ENCODE peak calls at places on chromosomes 5 and 9, in ten cellular contexts. One of them, this sample, is unnamed.

GRCh38 chr5:10690460-10690859 is 70.6 kb downstream of the DAP start:
- DNase-seq in fibroblast of mammary gland: no peak
- DNase-seq in mesenchymal stem cell: no peak
- DNase-seq in heart right ventricle: no peak
- DNase-seq in lower lobe of right lung: no peak
- DNase-seq in lower leg skin: no peak
- DNase-seq in brain microvascular endothelial cell: no peak
- DNase-seq in astrocyte: peak; percentile 97
- DNase-seq in sigmoid colon: no peak
- DNase-seq in CD4-positive, CD25-positive, alpha-beta regulatory T cell: no peak
- DNase-seq in this sample: no peak

GRCh38 chr5:31119938-31120641 is 73.4 kb upstream of the CDH6 start:
- DNase-seq in mesenchymal stem cell: no peak
- DNase-seq in astrocyte: peak; percentile 62
- DNase-seq in heart right ventricle: no peak
- DNase-seq in lower lobe of right lung: no peak
- DNase-seq in brain microvascular endothelial cell: no peak
- DNase-seq in lower leg skin: no peak
- DNase-seq in CD4-positive, CD25-positive, alpha-beta regulatory T cell: no peak
- DNase-seq in sigmoid colon: no peak
- DNase-seq in fibroblast of mammary gland: peak; percentile 1
- DNase-seq in this sample: no peak

GRCh38 chr5:81994679-81995078 is 22.9 kb downstream of the ATG10 start:
- DNase-seq in lower leg skin: no peak
- DNase-seq in mesenchymal stem cell: no peak
- DNase-seq in fibroblast of mammary gland: peak; percentile 41
- DNase-seq in astrocyte: peak; percentile 25
- DNase-seq in heart right ventricle: no peak
- DNase-seq in brain microvascular endothelial cell: no peak
- DNase-seq in sigmoid colon: no peak
- DNase-seq in lower lobe of right lung: no peak
- DNase-seq in CD4-positive, CD25-positive, alpha-beta regulatory T cell: no peak
- DNase-seq in this sample: no peak

GRCh38 chr5:135230326-135230925 is 168.6 kb downstream of the MACROH2A1 start:
- DNase-seq in CD4-positive, CD25-positive, alpha-beta regulatory T cell: no peak
- DNase-seq in mesenchymal stem cell: peak; percentile 78
- DNase-seq in lower lobe of right lung: peak; percentile 76
- DNase-seq in astrocyte: peak; percentile 75
- DNase-seq in brain microvascular endothelial cell: peak; percentile 66
- DNase-seq in fibroblast of mammary gland: peak; percentile 84
- DNase-seq in sigmoid colon: peak; percentile 90
- DNase-seq in heart right ventricle: no peak
- DNase-seq in lower leg skin: no peak
- DNase-seq in this sample: no peak

GRCh38 chr9:34987160-34988040 is 2.1 kb upstream of the DNAJB5 start:
- DNase-seq in astrocyte: no peak
- DNase-seq in heart right ventricle: no peak
- DNase-seq in mesenchymal stem cell: no peak
- DNase-seq in sigmoid colon: no peak
- DNase-seq in brain microvascular endothelial cell: no peak
- DNase-seq in lower leg skin: no peak
- DNase-seq in lower lobe of right lung: no peak
- DNase-seq in fibroblast of mammary gland: peak; percentile 52
- DNase-seq in CD4-positive, CD25-positive, alpha-beta regulatory T cell: no peak
- DNase-seq in this sample: peak; percentile 71

GRCh38 chr5:620152-620551 is 8.0 kb downstream of the CEP72 start:
- DNase-seq in brain microvascular endothelial cell: no peak
- DNase-seq in sigmoid colon: peak; percentile 44
- DNase-seq in lower leg skin: peak; percentile 42
- DNase-seq in CD4-positive, CD25-positive, alpha-beta regulatory T cell: no peak
- DNase-seq in mesenchymal stem cell: no peak
- DNase-seq in heart right ventricle: no peak
- DNase-seq in lower lobe of right lung: peak; percentile 31
- DNase-seq in fibroblast of mammary gland: no peak
- DNase-seq in astrocyte: no peak
- DNase-seq in this sample: no peak

GRCh38 chr9:32395483-32396216 is 11.2 kb downstream of the ACO1 start:
- DNase-seq in CD4-positive, CD25-positive, alpha-beta regulatory T cell: no peak
- DNase-seq in fibroblast of mammary gland: peak; percentile 97
- DNase-seq in sigmoid colon: peak; percentile 78
- DNase-seq in lower leg skin: no peak
- DNase-seq in lower lobe of right lung: no peak
- DNase-seq in brain microvascular endothelial cell: peak; percentile 93
- DNase-seq in heart right ventricle: peak; percentile 50
- DNase-seq in astrocyte: peak; percentile 92
- DNase-seq in mesenchymal stem cell: peak; percentile 89
- DNase-seq in this sample: no peak

GRCh38 chr5:133273661-133274596 is 222.1 kb downstream of the HSPA4 start:
- DNase-seq in CD4-positive, CD25-positive, alpha-beta regulatory T cell: no peak
- DNase-seq in lower lobe of right lung: no peak
- DNase-seq in sigmoid colon: no peak
- DNase-seq in brain microvascular endothelial cell: peak; percentile 53
- DNase-seq in fibroblast of mammary gland: peak; percentile 81
- DNase-seq in astrocyte: peak; percentile 56
- DNase-seq in heart right ventricle: peak; percentile 10
- DNase-seq in mesenchymal stem cell: peak; percentile 21
- DNase-seq in lower leg skin: no peak
- DNase-seq in this sample: no peak

GRCh38 chr9:134304712-134305111 is 21.5 kb upstream of the RXRA start:
- DNase-seq in astrocyte: no peak
- DNase-seq in sigmoid colon: no peak
- DNase-seq in heart right ventricle: no peak
- DNase-seq in mesenchymal stem cell: no peak
- DNase-seq in lower lobe of right lung: peak; percentile 13
- DNase-seq in CD4-positive, CD25-positive, alpha-beta regulatory T cell: no peak
- DNase-seq in lower leg skin: no peak
- DNase-seq in fibroblast of mammary gland: no peak
- DNase-seq in brain microvascular endothelial cell: no peak
- DNase-seq in this sample: no peak

GRCh38 chr5:154278172-154278571 is 87.6 kb downstream of the GALNT10 start:
- DNase-seq in brain microvascular endothelial cell: no peak
- DNase-seq in CD4-positive, CD25-positive, alpha-beta regulatory T cell: no peak
- DNase-seq in sigmoid colon: no peak
- DNase-seq in astrocyte: peak; percentile 77
- DNase-seq in mesenchymal stem cell: no peak
- DNase-seq in heart right ventricle: no peak
- DNase-seq in lower lobe of right lung: no peak
- DNase-seq in fibroblast of mammary gland: no peak
- DNase-seq in lower leg skin: no peak
- DNase-seq in this sample: no peak

GRCh38 chr9:129464972-129465833 is 155.7 kb downstream of the C9orf50 start:
- DNase-seq in brain microvascular endothelial cell: no peak
- DNase-seq in heart right ventricle: peak; percentile 46
- DNase-seq in lower lobe of right lung: no peak
- DNase-seq in fibroblast of mammary gland: peak; percentile 67
- DNase-seq in lower leg skin: no peak
- DNase-seq in CD4-positive, CD25-positive, alpha-beta regulatory T cell: no peak
- DNase-seq in mesenchymal stem cell: peak; percentile 41
- DNase-seq in sigmoid colon: peak; percentile 81
- DNase-seq in astrocyte: peak; percentile 71
- DNase-seq in this sample: no peak

GRCh38 chr5:167030500-167031120 is 1260.8 kb upstream of the WWC1 start:
- DNase-seq in mesenchymal stem cell: no peak
- DNase-seq in brain microvascular endothelial cell: no peak
- DNase-seq in CD4-positive, CD25-positive, alpha-beta regulatory T cell: no peak
- DNase-seq in heart right ventricle: no peak
- DNase-seq in lower lobe of right lung: no peak
- DNase-seq in fibroblast of mammary gland: peak; percentile 4
- DNase-seq in astrocyte: no peak
- DNase-seq in sigmoid colon: no peak
- DNase-seq in lower leg skin: no peak
- DNase-seq in this sample: no peak

GRCh38 chr5:140038373-140038957 is 4.6 kb downstream of the NRG2 start:
- DNase-seq in mesenchymal stem cell: peak; percentile 56
- DNase-seq in brain microvascular endothelial cell: no peak
- DNase-seq in lower lobe of right lung: no peak
- DNase-seq in lower leg skin: no peak
- DNase-seq in CD4-positive, CD25-positive, alpha-beta regulatory T cell: no peak
- DNase-seq in astrocyte: no peak
- DNase-seq in sigmoid colon: no peak
- DNase-seq in heart right ventricle: no peak
- DNase-seq in fibroblast of mammary gland: peak; percentile 31
- DNase-seq in this sample: no peak

DNA sequence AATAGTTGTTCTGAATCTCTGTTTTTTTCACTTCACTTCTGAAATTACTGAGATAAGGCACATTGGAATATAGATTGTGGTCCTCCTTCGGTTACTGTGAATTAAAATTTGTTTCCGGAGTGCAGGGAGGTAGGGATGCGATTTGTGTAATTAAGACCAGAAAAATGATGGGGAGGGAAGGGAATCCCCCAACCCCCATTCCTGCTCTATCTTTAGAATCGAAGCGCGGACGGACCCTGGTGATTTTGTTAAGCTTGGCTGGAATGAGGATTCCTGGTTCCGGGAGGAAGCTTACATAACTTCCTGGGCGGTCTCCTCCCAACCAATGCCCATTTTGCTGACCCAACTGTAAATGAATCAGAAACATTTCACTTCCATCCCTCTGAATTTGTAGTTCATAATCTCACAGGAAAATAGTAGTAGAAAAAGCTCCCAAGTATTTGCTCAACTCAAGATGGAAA is 220.1 kb upstream of the MSX2 start:
- DNase-seq in astrocyte: peak; percentile 16
- DNase-seq in lower leg skin: no peak
- DNase-seq in lower lobe of right lung: no peak
- DNase-seq in sigmoid colon: no peak
- DNase-seq in CD4-positive, CD25-positive, alpha-beta regulatory T cell: no peak
- DNase-seq in fibroblast of mammary gland: no peak
- DNase-seq in mesenchymal stem cell: no peak
- DNase-seq in brain microvascular endothelial cell: no peak
- DNase-seq in heart right ventricle: no peak
- DNase-seq in this sample: no peak
- H3K4me3 ChIP-seq in astrocyte: no peak overlapping the region
- H3K4me3 ChIP-seq in lower leg skin: no peak overlapping the region
- H3K4me3 ChIP-seq in lower lobe of right lung: no peak overlapping the region
- H3K4me3 ChIP-seq in sigmoid colon: no peak overlapping the region
- H3K4me3 ChIP-seq in CD4-positive, CD25-positive, alpha-beta regulatory T cell: no peak overlapping the region
- H3K4me3 ChIP-seq in fibroblast of mammary gland: no peak overlapping the region
- H3K4me3 ChIP-seq in mesenchymal stem cell: no peak overlapping the region
- H3K4me3 ChIP-seq in brain microvascular endothelial cell: no peak overlapping the region
- H3K4me3 ChIP-seq in heart right ventricle: no peak overlapping the region
- H3K4me3 ChIP-seq in this sample: no peak overlapping the region

DNA sequence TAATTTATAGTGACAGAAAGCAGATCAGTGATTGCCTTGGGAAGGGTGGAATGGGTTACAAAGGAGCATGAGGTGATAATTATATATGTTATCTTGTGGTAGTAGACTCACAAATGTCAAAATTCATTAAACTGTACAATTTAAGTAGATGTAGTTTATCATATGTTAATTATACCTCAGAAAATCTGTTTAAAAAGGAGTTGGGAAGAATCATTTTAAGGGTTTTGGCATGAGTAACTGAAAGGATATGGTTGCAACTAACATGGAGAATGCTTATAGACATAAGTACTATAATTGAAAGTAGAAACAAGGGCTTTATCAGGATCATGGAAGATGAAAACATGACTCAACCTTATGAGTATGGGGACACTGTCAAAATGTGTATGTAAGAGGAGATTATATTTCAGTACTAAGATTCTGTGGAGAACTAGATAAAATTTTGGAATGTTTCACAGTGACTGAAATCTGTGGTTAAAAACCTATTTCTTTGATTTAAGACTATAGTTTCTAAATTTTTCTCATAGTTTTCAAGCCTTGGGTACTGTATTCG is 73.2 kb downstream of the FCHO2 start:
- DNase-seq in lower lobe of right lung: no peak
- DNase-seq in CD4-positive, CD25-positive, alpha-beta regulatory T cell: no peak
- DNase-seq in heart right ventricle: no peak
- DNase-seq in astrocyte: peak; percentile 39
- DNase-seq in mesenchymal stem cell: no peak
- DNase-seq in fibroblast of mammary gland: peak; percentile 9
- DNase-seq in brain microvascular endothelial cell: peak; percentile 16
- DNase-seq in sigmoid colon: no peak
- DNase-seq in lower leg skin: no peak
- DNase-seq in this sample: no peak
- H3K4me3 ChIP-seq in lower lobe of right lung: no peak overlapping the region
- H3K4me3 ChIP-seq in CD4-positive, CD25-positive, alpha-beta regulatory T cell: no peak overlapping the region
- H3K4me3 ChIP-seq in heart right ventricle: no peak overlapping the region
- H3K4me3 ChIP-seq in astrocyte: no peak overlapping the region
- H3K4me3 ChIP-seq in mesenchymal stem cell: no peak overlapping the region
- H3K4me3 ChIP-seq in fibroblast of mammary gland: no peak overlapping the region
- H3K4me3 ChIP-seq in brain microvascular endothelial cell: no peak overlapping the region
- H3K4me3 ChIP-seq in sigmoid colon: no peak overlapping the region
- H3K4me3 ChIP-seq in lower leg skin: no peak overlapping the region
- H3K4me3 ChIP-seq in this sample: no peak overlapping the region

GRCh38 chr5:93583799-93584530 is 943 bp downstream of the NR2F1 start:
- DNase-seq in lower lobe of right lung: peak; percentile 55
- DNase-seq in CD4-positive, CD25-positive, alpha-beta regulatory T cell: peak; percentile 54
- DNase-seq in brain microvascular endothelial cell: no peak
- DNase-seq in sigmoid colon: peak; percentile 71
- DNase-seq in fibroblast of mammary gland: peak; percentile 49
- DNase-seq in mesenchymal stem cell: peak; percentile 56
- DNase-seq in heart right ventricle: no peak
- DNase-seq in lower leg skin: no peak
- DNase-seq in astrocyte: no peak
- DNase-seq in this sample: no peak

GRCh38 chr5:93582677-93583524 is at the start of gene NR2F1:
- DNase-seq in CD4-positive, CD25-positive, alpha-beta regulatory T cell: no peak
- DNase-seq in astrocyte: peak; percentile 100
- DNase-seq in sigmoid colon: peak; percentile 94
- DNase-seq in heart right ventricle: peak; percentile 36
- DNase-seq in lower leg skin: no peak
- DNase-seq in fibroblast of mammary gland: peak; percentile 100
- DNase-seq in brain microvascular endothelial cell: peak; percentile 99
- DNase-seq in mesenchymal stem cell: peak; percentile 100
- DNase-seq in lower lobe of right lung: peak; percentile 52
- DNase-seq in this sample: no peak

GRCh38 chr5:93581738-93582414 is 857 bp upstream of the NR2F1-AS1 start:
- DNase-seq in brain microvascular endothelial cell: peak; percentile 77
- DNase-seq in lower leg skin: no peak
- DNase-seq in CD4-positive, CD25-positive, alpha-beta regulatory T cell: no peak
- DNase-seq in mesenchymal stem cell: peak; percentile 95
- DNase-seq in heart right ventricle: no peak
- DNase-seq in sigmoid colon: peak; percentile 72
- DNase-seq in fibroblast of mammary gland: peak; percentile 82
- DNase-seq in lower lobe of right lung: no peak
- DNase-seq in astrocyte: peak; percentile 90
- DNase-seq in this sample: no peak

GRCh38 chr5:93584531-93585053 is 1.6 kb downstream of the NR2F1 start:
- DNase-seq in lower leg skin: no peak
- DNase-seq in mesenchymal stem cell: no peak
- DNase-seq in fibroblast of mammary gland: no peak
- DNase-seq in sigmoid colon: no peak
- DNase-seq in lower lobe of right lung: no peak
- DNase-seq in heart right ventricle: no peak
- DNase-seq in brain microvascular endothelial cell: no peak
- DNase-seq in CD4-positive, CD25-positive, alpha-beta regulatory T cell: no peak
- DNase-seq in astrocyte: no peak
- DNase-seq in this sample: no peak

GRCh38 chr5:93583525-93583798 is 440 bp downstream of the NR2F1 start:
- DNase-seq in astrocyte: no peak
- DNase-seq in lower lobe of right lung: no peak
- DNase-seq in sigmoid colon: no peak
- DNase-seq in lower leg skin: no peak
- DNase-seq in mesenchymal stem cell: no peak
- DNase-seq in fibroblast of mammary gland: no peak
- DNase-seq in brain microvascular endothelial cell: no peak
- DNase-seq in CD4-positive, CD25-positive, alpha-beta regulatory T cell: no peak
- DNase-seq in heart right ventricle: no peak
- DNase-seq in this sample: no peak
- H3K4me3 ChIP-seq in astrocyte: peak overlapping the region; percentile 79
- H3K4me3 ChIP-seq in lower lobe of right lung: peak overlapping the region; percentile 59
- H3K4me3 ChIP-seq in sigmoid colon: peak overlapping the region; percentile 39
- H3K4me3 ChIP-seq in lower leg skin: no peak overlapping the region
- H3K4me3 ChIP-seq in mesenchymal stem cell: no peak overlapping the region
- H3K4me3 ChIP-seq in fibroblast of mammary gland: peak overlapping the region; percentile 85
- H3K4me3 ChIP-seq in brain microvascular endothelial cell: peak overlapping the region; percentile 68
- H3K4me3 ChIP-seq in CD4-positive, CD25-positive, alpha-beta regulatory T cell: no peak overlapping the region
- H3K4me3 ChIP-seq in heart right ventricle: peak overlapping the region; percentile 41
- H3K4me3 ChIP-seq in this sample: peak overlapping the region; percentile 68

GRCh38 chr9:76297721-76298239 is 96.4 kb downstream of the RFK start:
- DNase-seq in astrocyte: peak; percentile 19
- DNase-seq in lower lobe of right lung: no peak
- DNase-seq in brain microvascular endothelial cell: peak; percentile 49
- DNase-seq in heart right ventricle: peak; percentile 40
- DNase-seq in mesenchymal stem cell: peak; percentile 44
- DNase-seq in lower leg skin: no peak
- DNase-seq in sigmoid colon: peak; percentile 85
- DNase-seq in CD4-positive, CD25-positive, alpha-beta regulatory T cell: no peak
- DNase-seq in fibroblast of mammary gland: peak; percentile 66
- DNase-seq in this sample: no peak
- H3K4me3 ChIP-seq in astrocyte: no peak overlapping the region
- H3K4me3 ChIP-seq in lower lobe of right lung: no peak overlapping the region
- H3K4me3 ChIP-seq in brain microvascular endothelial cell: no peak overlapping the region
- H3K4me3 ChIP-seq in heart right ventricle: no peak overlapping the region
- H3K4me3 ChIP-seq in mesenchymal stem cell: no peak overlapping the region
- H3K4me3 ChIP-seq in lower leg skin: no peak overlapping the region
- H3K4me3 ChIP-seq in sigmoid colon: no peak overlapping the region
- H3K4me3 ChIP-seq in CD4-positive, CD25-positive, alpha-beta regulatory T cell: no peak overlapping the region
- H3K4me3 ChIP-seq in fibroblast of mammary gland: peak overlapping the region; percentile 6
- H3K4me3 ChIP-seq in this sample: peak overlapping the region; percentile 33